ENCODE peak calls at places on chromosomes 11 and 22, in six cellular contexts. Y is CD8-positive, alpha-beta T cell; B is CD4-positive, CD25-positive, alpha-beta regulatory T cell; O is DMS153; S is myocyte; J is amniotic stem cell. C is an unnamed sample.

GRCh38 chr11:21411597-21411996 is 742.2 kb downstream of the NELL1 start:
- DNase-seq in Y (no peak), B (no peak), O (no peak), S (no peak), J (no peak), C (no peak)

GRCh38 chr11:117492578-117493251 is 165.1 kb downstream of the CEP164 start:
- DNase-seq in Y (no peak), B (no peak), O (no peak), S (no peak), J (no peak), C (no peak)

GRCh38 chr11:2760196-2760871 is 60.5 kb upstream of the KCNQ1OT1 start:
- DNase-seq in Y (no peak), B (no peak), O (no peak), S (no peak), J (no peak), C (no peak)

GRCh38 chr11:123654566-123655081 is at the start of gene SCN3B:
- DNase-seq in Y (no peak), B (peak), O (peak), S (peak), J (peak), C (no peak)

GRCh38 chr11:102802341-102802740 is 4.4 kb upstream of the MMP1 start:
- DNase-seq in Y (no peak), B (no peak), O (no peak), S (peak), J (peak), C (no peak)

GRCh38 chr22:31082606-31083376 is 1.7 kb downstream of the SMTN start:
- DNase-seq in Y (peak), B (peak), O (no peak), S (peak), J (peak), C (peak)

GRCh38 chr11:118706546-118706825 is 27.0 kb upstream of the TREH start:
- DNase-seq in Y (no peak), B (no peak), O (no peak), S (no peak), J (no peak), C (no peak)

GRCh38 chr22:36736701-36737320 is 33.3 kb upstream of the CACNG2 start:
- DNase-seq in Y (no peak), B (no peak), O (no peak), S (no peak), J (no peak), C (no peak)

GRCh38 chr11:72224587-72225410 is at the start of gene INPPL1:
- DNase-seq in Y (no peak), B (peak), O (no peak), S (peak), J (no peak), C (no peak)

GRCh38 chr22:19806213-19807160 is 45.9 kb downstream of the TBX1 start:
- DNase-seq in Y (no peak), B (no peak), O (peak), S (no peak), J (no peak), C (no peak)

GRCh38 chr11:77171885-77172665 is 44.0 kb downstream of the MYO7A start:
- DNase-seq in Y (no peak), B (no peak), O (no peak), S (no peak), J (no peak), C (no peak)